ENCODE peak calls at places on chromosomes 16 and 17, in six cellular contexts. Y, J, L, P, Z and U are unnamed samples.

GRCh38 chr17:41667280-41668008 is 21.2 kb upstream of the EIF1 start:
- DNase-seq in L (no peak), Y (peak), P (no peak), J (no peak), Z (no peak), U (no peak)

GRCh38 chr17:13114601-13115024 is 96.8 kb upstream of the ELAC2 start:
- DNase-seq in J (no peak), P (peak), L (peak), Y (peak), Z (no peak), U (no peak)

GRCh38 chr17:70190959-70191805 is 21.9 kb downstream of the KCNJ2 start:
- DNase-seq in L (no peak), Y (no peak), J (no peak), P (no peak), Z (no peak), U (no peak)

GRCh38 chr17:48262982-48263586 is 155.5 kb downstream of the SNX11 start:
- DNase-seq in Z (no peak), P (no peak), L (no peak), J (no peak), Y (peak), U (no peak)

GRCh38 chr16:58511933-58512815 is 3.1 kb upstream of the SETD6 start:
- DNase-seq in L (peak), Z (no peak), P (peak), J (peak), Y (peak), U (no peak)

GRCh38 chr17:61486135-61487120 is 34.2 kb downstream of the TBX4 start:
- DNase-seq in J (no peak), Y (no peak), Z (no peak), P (no peak), L (no peak), U (no peak)

GRCh38 chr17:16374129-16374528 is 6.8 kb upstream of the UBB start:
- DNase-seq in J (no peak), P (no peak), L (no peak), Z (no peak), Y (no peak), U (no peak)

GRCh38 chr16:1492082-1492922 is 858 bp upstream of the TELO2 start:
- DNase-seq in Y (no peak), P (no peak), J (no peak), Z (no peak), L (no peak), U (no peak)

GRCh38 chr17:50153650-50154575 is 3.4 kb upstream of the PPP1R9B start:
- DNase-seq in L (no peak), Y (peak), P (no peak), Z (no peak), J (no peak), U (no peak)

GRCh38 chr17:79073706-79074088 is 927 bp upstream of the ENGASE start:
- DNase-seq in Y (no peak), L (peak), P (no peak), J (no peak), Z (no peak), U (no peak)

GRCh38 chr17:59683283-59683682 is 23.9 kb downstream of the PTRH2 start:
- DNase-seq in L (no peak), Y (no peak), Z (no peak), P (no peak), J (no peak), U (no peak)

GRCh38 chr17:59675231-59675630 is 32.0 kb downstream of the PTRH2 start:
- DNase-seq in J (no peak), P (no peak), Y (no peak), Z (no peak), L (no peak), U (no peak)

GRCh38 chr17:59680314-59680713 is 26.9 kb downstream of the PTRH2 start:
- DNase-seq in P (no peak), Y (no peak), J (no peak), L (no peak), Z (no peak), U (no peak)

DNA sequence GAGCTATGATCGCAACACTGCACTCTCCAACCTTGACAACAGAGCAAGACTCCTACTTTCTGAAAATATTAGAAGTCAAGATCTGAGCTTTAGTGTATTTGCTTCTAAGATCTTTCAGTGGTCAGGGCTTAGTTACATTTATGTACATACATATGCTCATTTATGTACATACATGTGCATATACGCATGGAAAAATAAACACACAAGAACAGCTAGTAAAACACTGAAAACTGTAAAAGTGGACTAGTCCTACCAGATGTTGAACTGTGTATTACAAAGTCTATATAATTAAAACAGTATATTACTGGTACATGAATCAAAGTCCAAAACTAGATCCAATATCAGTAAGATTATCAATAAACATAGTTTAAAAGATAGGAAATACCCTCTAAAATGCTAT is 28.3 kb downstream of the PTRH2 start:
- DNase-seq in Y (no peak), L (no peak), Z (no peak), J (no peak), P (no peak), U (no peak)
- TF ChIP-seq POLR2AphosphoS5 in Y (no peak), L (no peak), Z (no peak), J (no peak), P (no peak), U (no peak)

GRCh38 chr17:44221072-44221861 is 1.8 kb upstream of the UBTF start:
- DNase-seq in Y (peak), J (peak), Z (no peak), P (peak), L (peak), U (peak)
- TF ChIP-seq POLR2A in Y (no peak), J (peak), Z (peak), P (no peak), L (peak), U (peak)

GRCh38 chr16:49559242-49559641 is 185.6 kb downstream of the C16orf78 start:
- DNase-seq in Y (no peak), J (no peak), Z (no peak), P (no peak), L (no peak), U (no peak)
- TF ChIP-seq TAF1 in Y (no peak), J (no peak), Z (no peak), P (no peak), L (no peak), U (no peak)

DNA sequence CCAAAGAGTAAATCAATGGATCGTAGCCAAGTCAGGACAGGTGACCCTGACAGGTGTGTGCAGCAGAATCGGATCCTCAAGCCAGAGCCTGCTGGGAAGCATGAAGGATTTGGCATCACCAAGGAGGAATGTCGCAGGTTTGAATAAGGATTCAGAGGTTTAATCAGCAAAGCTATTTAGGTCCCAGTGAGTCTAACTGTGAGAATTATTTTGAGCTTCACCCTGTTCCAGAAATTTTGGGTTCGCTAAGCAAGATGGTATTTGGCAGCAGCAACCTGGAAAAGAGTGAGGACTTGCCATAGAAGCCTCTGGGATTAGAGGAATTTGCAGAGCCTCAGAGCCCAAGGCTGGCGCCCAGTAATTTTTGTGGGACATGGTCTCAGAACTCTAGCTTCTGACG is 173.0 kb downstream of the CCDC182 start:
- DNase-seq in J (no peak), L (no peak), Z (no peak), P (no peak), Y (no peak), U (no peak)
- TF ChIP-seq POLR2AphosphoS5 in J (no peak), L (no peak), Z (no peak), P (no peak), Y (no peak), U (no peak)

GRCh38 chr17:27354051-27354490 is 60.2 kb downstream of the WSB1 start:
- DNase-seq in J (no peak), P (no peak), Y (peak), L (no peak), Z (no peak), U (no peak)

GRCh38 chr17:27354491-27355081 is 60.7 kb downstream of the WSB1 start:
- DNase-seq in P (no peak), L (peak), Z (no peak), Y (no peak), J (no peak), U (no peak)

GRCh38 chr17:27352481-27353460 is 58.9 kb downstream of the WSB1 start:
- DNase-seq in Y (peak), Z (no peak), P (no peak), L (no peak), J (no peak), U (no peak)

GRCh38 chr17:27351741-27352140 is 57.8 kb downstream of the WSB1 start:
- DNase-seq in Z (no peak), L (no peak), Y (no peak), J (no peak), P (no peak), U (no peak)

GRCh38 chr17:27353469-27354050 is 59.6 kb downstream of the WSB1 start:
- DNase-seq in P (peak), Z (peak), L (peak), J (peak), Y (peak), U (peak)
- TF ChIP-seq POLR2A in P (no peak), Z (peak), L (peak), J (peak), Y (peak), U (peak)

DNA sequence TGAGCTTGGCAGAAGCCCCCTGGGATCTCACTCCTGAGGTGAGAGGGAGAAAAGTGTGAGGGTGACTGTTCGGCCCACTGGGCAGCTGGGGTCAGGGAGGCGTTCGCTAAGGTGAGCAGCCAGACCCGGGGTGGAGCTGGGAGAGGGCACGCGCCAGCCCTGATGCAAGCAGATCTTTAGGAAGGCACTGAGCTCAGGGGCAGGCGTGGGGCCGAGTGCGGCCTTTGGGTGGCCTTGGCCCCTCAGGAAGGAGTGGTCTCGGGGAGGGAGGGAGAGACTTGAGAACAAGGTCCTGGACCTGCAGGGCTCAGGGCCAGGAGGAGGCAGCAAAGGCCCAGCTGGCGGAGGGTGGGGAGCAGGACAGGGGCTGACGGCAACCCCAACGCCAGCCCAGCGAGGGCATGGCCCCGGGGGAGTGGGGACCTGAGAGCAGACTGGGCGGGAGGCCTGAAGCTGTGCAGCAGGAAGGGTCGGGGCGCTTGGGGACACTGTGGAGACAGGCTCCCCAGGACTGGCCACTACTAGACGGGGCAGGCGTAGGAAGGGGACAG is 14.5 kb upstream of the WDR45B start:
- DNase-seq in Y (no peak), L (no peak), Z (no peak), P (no peak), J (no peak), U (no peak)
- TF ChIP-seq TAF1 in Y (no peak), L (no peak), Z (no peak), P (no peak), J (no peak), U (no peak)

GRCh38 chr16:61575617-61576016 is 460.6 kb downstream of the CDH8 start:
- DNase-seq in L (no peak), Y (no peak), Z (no peak), J (no peak), P (no peak), U (no peak)
- TF ChIP-seq POLR2AphosphoS5 in L (no peak), Y (no peak), Z (no peak), J (no peak), P (no peak), U (no peak)

DNA sequence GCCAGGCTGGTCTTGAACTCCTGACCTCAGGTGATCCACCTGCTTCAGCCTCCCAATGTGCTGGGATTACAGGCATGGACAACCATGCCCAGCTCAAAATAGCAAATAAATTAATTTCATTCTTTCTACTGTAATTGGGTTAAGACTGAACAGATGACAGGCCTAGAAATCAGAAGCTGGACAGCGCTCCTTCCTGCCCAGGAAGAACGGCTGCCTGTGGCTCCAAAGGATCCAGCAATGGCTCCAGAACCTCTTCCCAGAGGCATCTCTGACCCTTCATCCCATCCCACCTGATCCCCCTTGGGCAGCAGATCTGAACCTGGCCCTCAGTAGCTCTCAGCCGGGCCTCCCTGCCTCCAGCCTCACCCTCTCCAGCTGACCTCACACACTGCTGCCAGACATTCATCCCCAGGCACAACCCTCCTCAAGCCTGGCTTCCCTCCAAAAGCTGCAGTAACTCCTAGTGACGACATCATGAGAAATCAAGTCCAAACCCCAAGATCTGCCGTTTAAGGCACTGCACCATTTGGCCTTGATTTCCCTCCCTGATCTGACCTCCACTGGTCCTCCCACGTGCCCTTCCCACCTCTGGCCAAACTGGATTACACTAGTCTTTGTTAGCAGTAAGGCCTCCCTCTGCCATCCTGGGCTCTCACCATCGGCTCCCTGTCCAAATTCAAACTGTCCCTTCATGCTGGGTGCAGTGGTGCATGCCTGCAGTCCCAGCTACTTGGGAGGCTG is 3.1 kb upstream of the MIF4GD start:
- DNase-seq in P (no peak), L (no peak), Z (no peak), J (no peak), Y (peak), U (no peak)
- TF ChIP-seq POLR2A in P (no peak), L (no peak), Z (peak), J (peak), Y (peak), U (no peak)

DNA sequence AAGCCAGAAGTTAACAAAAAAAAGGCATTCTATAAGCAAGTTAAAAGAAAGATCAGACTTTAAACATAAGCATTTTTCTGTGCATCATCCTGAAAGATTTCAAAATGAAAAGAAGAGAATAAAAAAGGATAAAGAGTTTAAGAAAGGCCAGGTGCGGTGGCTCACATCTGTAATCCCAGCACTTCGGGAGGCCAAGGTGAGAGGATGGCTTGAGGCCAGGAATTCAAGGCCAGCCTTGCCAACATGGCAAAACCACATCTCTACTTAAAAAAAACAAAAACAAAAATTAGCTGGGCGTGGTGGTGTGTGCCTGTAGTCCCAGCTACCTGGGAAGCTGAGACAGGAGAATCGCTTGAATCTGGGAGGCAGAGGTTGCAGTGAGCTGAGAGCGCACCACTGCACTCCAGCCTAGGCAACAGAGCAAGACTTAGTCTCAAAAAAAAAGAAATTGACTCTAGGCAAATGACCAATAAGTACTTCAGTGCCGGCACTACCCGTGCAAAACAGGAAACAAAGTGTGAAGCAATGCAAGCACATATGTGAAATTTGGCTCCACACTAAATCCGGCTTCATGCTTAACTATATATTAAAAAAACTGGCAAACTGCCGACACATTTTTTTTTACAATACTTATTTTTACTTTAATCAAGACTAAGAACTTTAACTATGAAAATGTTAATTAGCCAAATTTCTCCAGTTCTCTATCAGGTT is 83.2 kb upstream of the C17orf78 start:
- DNase-seq in L (no peak), J (no peak), Z (no peak), P (no peak), Y (no peak), U (no peak)
- TF ChIP-seq TAF1 in L (no peak), J (no peak), Z (no peak), P (no peak), Y (no peak), U (no peak)